ENCODE peak calls at places on chromosome 6, in eight cellular contexts. One of them, this sample, is unnamed.

GRCh38 chr6:44286285-44286565 is 16.0 kb downstream of the TMEM151B start:
- DNase-seq in cardiac muscle cell: no peak
- DNase-seq in lung: no peak
- DNase-seq in upper lobe of right lung: no peak
- DNase-seq in WERI-Rb-1: no peak
- DNase-seq in CD8-positive, alpha-beta T cell: no peak
- DNase-seq in hepatocyte: no peak
- DNase-seq in breast epithelium: no peak
- DNase-seq in this sample: no peak

GRCh38 chr6:41239467-41240159 is 11.5 kb downstream of the TREML4 start:
- DNase-seq in WERI-Rb-1: no peak
- DNase-seq in lung: no peak
- DNase-seq in cardiac muscle cell: no peak
- DNase-seq in breast epithelium: no peak
- DNase-seq in upper lobe of right lung: no peak
- DNase-seq in CD8-positive, alpha-beta T cell: no peak
- DNase-seq in hepatocyte: no peak
- DNase-seq in this sample: no peak

GRCh38 chr6:136550330-136551071 is at the start of gene MAP7:
- DNase-seq in WERI-Rb-1: peak; percentile 82
- DNase-seq in breast epithelium: peak; percentile 87
- DNase-seq in upper lobe of right lung: peak; percentile 96
- DNase-seq in cardiac muscle cell: peak; percentile 21
- DNase-seq in CD8-positive, alpha-beta T cell: peak; percentile 32
- DNase-seq in hepatocyte: peak; percentile 96
- DNase-seq in lung: peak; percentile 86
- DNase-seq in this sample: no peak

GRCh38 chr6:25419879-25420278 is 140.7 kb downstream of the CARMIL1 start:
- DNase-seq in WERI-Rb-1: no peak
- DNase-seq in lung: no peak
- DNase-seq in cardiac muscle cell: no peak
- DNase-seq in hepatocyte: no peak
- DNase-seq in upper lobe of right lung: no peak
- DNase-seq in breast epithelium: no peak
- DNase-seq in CD8-positive, alpha-beta T cell: no peak
- DNase-seq in this sample: no peak

GRCh38 chr6:99993146-99993532 is 884 bp downstream of the MCHR2 start:
- DNase-seq in upper lobe of right lung: no peak
- DNase-seq in CD8-positive, alpha-beta T cell: no peak
- DNase-seq in breast epithelium: no peak
- DNase-seq in cardiac muscle cell: no peak
- DNase-seq in hepatocyte: no peak
- DNase-seq in lung: no peak
- DNase-seq in WERI-Rb-1: no peak
- DNase-seq in this sample: no peak

GRCh38 chr6:11975353-11975977 is 36.6 kb upstream of the HIVEP1 start:
- DNase-seq in breast epithelium: no peak
- DNase-seq in upper lobe of right lung: no peak
- DNase-seq in hepatocyte: no peak
- DNase-seq in cardiac muscle cell: no peak
- DNase-seq in lung: no peak
- DNase-seq in CD8-positive, alpha-beta T cell: no peak
- DNase-seq in WERI-Rb-1: no peak
- DNase-seq in this sample: no peak

GRCh38 chr6:116779569-116780164 is 14.1 kb upstream of the FAM162B start:
- DNase-seq in upper lobe of right lung: no peak
- DNase-seq in CD8-positive, alpha-beta T cell: no peak
- DNase-seq in WERI-Rb-1: no peak
- DNase-seq in lung: no peak
- DNase-seq in cardiac muscle cell: peak; percentile 58
- DNase-seq in breast epithelium: no peak
- DNase-seq in hepatocyte: peak; percentile 70
- DNase-seq in this sample: no peak

GRCh38 chr6:25027221-25027916 is 91.6 kb upstream of the RIPOR2 start:
- DNase-seq in breast epithelium: no peak
- DNase-seq in lung: peak; percentile 50
- DNase-seq in cardiac muscle cell: no peak
- DNase-seq in hepatocyte: no peak
- DNase-seq in upper lobe of right lung: peak; percentile 75
- DNase-seq in CD8-positive, alpha-beta T cell: peak; percentile 43
- DNase-seq in WERI-Rb-1: no peak
- DNase-seq in this sample: no peak

GRCh38 chr6:3135668-3136297 is 17.3 kb downstream of the BPHL start:
- DNase-seq in CD8-positive, alpha-beta T cell: no peak
- DNase-seq in cardiac muscle cell: no peak
- DNase-seq in hepatocyte: peak; percentile 48
- DNase-seq in WERI-Rb-1: no peak
- DNase-seq in breast epithelium: no peak
- DNase-seq in lung: no peak
- DNase-seq in upper lobe of right lung: no peak
- DNase-seq in this sample: no peak

GRCh38 chr6:91911945-91912344 is 1325.1 kb upstream of the MAP3K7 start:
- DNase-seq in breast epithelium: no peak
- DNase-seq in hepatocyte: no peak
- DNase-seq in cardiac muscle cell: no peak
- DNase-seq in upper lobe of right lung: no peak
- DNase-seq in WERI-Rb-1: no peak
- DNase-seq in lung: no peak
- DNase-seq in CD8-positive, alpha-beta T cell: no peak
- DNase-seq in this sample: no peak

GRCh38 chr6:73451166-73452106 is 661 bp downstream of the CGAS start:
- DNase-seq in breast epithelium: no peak
- DNase-seq in lung: peak; percentile 31
- DNase-seq in upper lobe of right lung: peak; percentile 75
- DNase-seq in cardiac muscle cell: peak; percentile 59
- DNase-seq in WERI-Rb-1: no peak
- DNase-seq in hepatocyte: peak; percentile 17
- DNase-seq in CD8-positive, alpha-beta T cell: no peak
- DNase-seq in this sample: no peak

GRCh38 chr6:138953451-138953850 is 34.6 kb downstream of the REPS1 start:
- DNase-seq in WERI-Rb-1: no peak
- DNase-seq in cardiac muscle cell: peak; percentile 27
- DNase-seq in upper lobe of right lung: no peak
- DNase-seq in CD8-positive, alpha-beta T cell: no peak
- DNase-seq in lung: no peak
- DNase-seq in hepatocyte: no peak
- DNase-seq in breast epithelium: no peak
- DNase-seq in this sample: no peak

GRCh38 chr6:15247750-15248450 is 2.0 kb downstream of the JARID2 start:
- DNase-seq in upper lobe of right lung: peak; percentile 86
- DNase-seq in breast epithelium: peak; percentile 58
- DNase-seq in CD8-positive, alpha-beta T cell: peak; percentile 25
- DNase-seq in lung: peak; percentile 68
- DNase-seq in hepatocyte: peak; percentile 82
- DNase-seq in cardiac muscle cell: peak; percentile 70
- DNase-seq in WERI-Rb-1: peak; percentile 63
- DNase-seq in this sample: no peak

GRCh38 chr6:98957440-98957839 is 9.7 kb upstream of the FBXL4 start:
- DNase-seq in WERI-Rb-1: no peak
- DNase-seq in breast epithelium: no peak
- DNase-seq in upper lobe of right lung: no peak
- DNase-seq in cardiac muscle cell: peak; percentile 58
- DNase-seq in CD8-positive, alpha-beta T cell: no peak
- DNase-seq in lung: no peak
- DNase-seq in hepatocyte: peak; percentile 30
- DNase-seq in this sample: no peak

GRCh38 chr6:146881228-146882181 is 282.7 kb downstream of the ADGB start:
- DNase-seq in breast epithelium: no peak
- DNase-seq in hepatocyte: no peak
- DNase-seq in WERI-Rb-1: no peak
- DNase-seq in cardiac muscle cell: no peak
- DNase-seq in CD8-positive, alpha-beta T cell: no peak
- DNase-seq in lung: no peak
- DNase-seq in upper lobe of right lung: no peak
- DNase-seq in this sample: no peak

GRCh38 chr6:74967821-74968220 is 238.0 kb downstream of the COL12A1 start:
- DNase-seq in cardiac muscle cell: peak; percentile 13
- DNase-seq in breast epithelium: no peak
- DNase-seq in upper lobe of right lung: no peak
- DNase-seq in WERI-Rb-1: no peak
- DNase-seq in CD8-positive, alpha-beta T cell: no peak
- DNase-seq in lung: no peak
- DNase-seq in hepatocyte: no peak
- DNase-seq in this sample: no peak

GRCh38 chr6:74966712-74967111 is 239.1 kb downstream of the COL12A1 start:
- DNase-seq in breast epithelium: no peak
- DNase-seq in CD8-positive, alpha-beta T cell: no peak
- DNase-seq in cardiac muscle cell: no peak
- DNase-seq in hepatocyte: no peak
- DNase-seq in lung: no peak
- DNase-seq in upper lobe of right lung: no peak
- DNase-seq in WERI-Rb-1: no peak
- DNase-seq in this sample: no peak

GRCh38 chr6:74969591-74970267 is 236.1 kb downstream of the COL12A1 start:
- DNase-seq in CD8-positive, alpha-beta T cell: no peak
- DNase-seq in lung: no peak
- DNase-seq in upper lobe of right lung: no peak
- DNase-seq in cardiac muscle cell: no peak
- DNase-seq in WERI-Rb-1: no peak
- DNase-seq in breast epithelium: no peak
- DNase-seq in hepatocyte: no peak
- DNase-seq in this sample: no peak

GRCh38 chr6:74964871-74965441 is 240.9 kb downstream of the COL12A1 start:
- DNase-seq in hepatocyte: no peak
- DNase-seq in lung: no peak
- DNase-seq in cardiac muscle cell: peak; percentile 12
- DNase-seq in WERI-Rb-1: no peak
- DNase-seq in breast epithelium: no peak
- DNase-seq in CD8-positive, alpha-beta T cell: no peak
- DNase-seq in upper lobe of right lung: no peak
- DNase-seq in this sample: no peak
- TF ChIP-seq CTCF in hepatocyte: no peak
- TF ChIP-seq CTCF in lung: no peak
- TF ChIP-seq CTCF in cardiac muscle cell: no peak
- TF ChIP-seq CTCF in WERI-Rb-1: no peak
- TF ChIP-seq CTCF in breast epithelium: no peak
- TF ChIP-seq CTCF in CD8-positive, alpha-beta T cell: no peak
- TF ChIP-seq CTCF in upper lobe of right lung: no peak
- TF ChIP-seq CTCF in this sample: no peak

GRCh38 chr6:327538-328183 is 35.4 kb downstream of the DUSP22 start:
- DNase-seq in WERI-Rb-1: no peak
- DNase-seq in lung: no peak
- DNase-seq in CD8-positive, alpha-beta T cell: no peak
- DNase-seq in upper lobe of right lung: peak; percentile 69
- DNase-seq in cardiac muscle cell: peak; percentile 69
- DNase-seq in breast epithelium: no peak
- DNase-seq in hepatocyte: no peak
- DNase-seq in this sample: no peak
- H3K9me3 ChIP-seq in WERI-Rb-1: no peaks in the 10 kb centered on the region
- H3K9me3 ChIP-seq in lung: peaks cover 1% of the 10 kb centered on the region
- H3K9me3 ChIP-seq in CD8-positive, alpha-beta T cell: no peaks in the 10 kb centered on the region
- H3K9me3 ChIP-seq in upper lobe of right lung: no peaks in the 10 kb centered on the region
- H3K9me3 ChIP-seq in cardiac muscle cell: peaks cover 3% of the 10 kb centered on the region
- H3K9me3 ChIP-seq in breast epithelium: no peaks in the 10 kb centered on the region
- H3K9me3 ChIP-seq in hepatocyte: no peaks in the 10 kb centered on the region
- H3K9me3 ChIP-seq in this sample: no peaks in the 10 kb centered on the region

GRCh38 chr6:134230940-134231339 is 87.0 kb downstream of the SGK1 start:
- DNase-seq in breast epithelium: no peak
- DNase-seq in upper lobe of right lung: no peak
- DNase-seq in WERI-Rb-1: no peak
- DNase-seq in lung: no peak
- DNase-seq in hepatocyte: no peak
- DNase-seq in cardiac muscle cell: no peak
- DNase-seq in CD8-positive, alpha-beta T cell: no peak
- DNase-seq in this sample: no peak

GRCh38 chr6:134235937-134236751 is 81.8 kb downstream of the SGK1 start:
- DNase-seq in hepatocyte: no peak
- DNase-seq in cardiac muscle cell: peak; percentile 45
- DNase-seq in WERI-Rb-1: no peak
- DNase-seq in upper lobe of right lung: no peak
- DNase-seq in lung: no peak
- DNase-seq in breast epithelium: no peak
- DNase-seq in CD8-positive, alpha-beta T cell: no peak
- DNase-seq in this sample: no peak

GRCh38 chr6:134230087-134230717 is 87.7 kb downstream of the SGK1 start:
- DNase-seq in breast epithelium: no peak
- DNase-seq in WERI-Rb-1: peak; percentile 86
- DNase-seq in upper lobe of right lung: no peak
- DNase-seq in cardiac muscle cell: no peak
- DNase-seq in lung: peak; percentile 36
- DNase-seq in CD8-positive, alpha-beta T cell: no peak
- DNase-seq in hepatocyte: no peak
- DNase-seq in this sample: no peak

GRCh38 chr6:134229520-134229919 is 88.4 kb downstream of the SGK1 start:
- DNase-seq in cardiac muscle cell: no peak
- DNase-seq in WERI-Rb-1: no peak
- DNase-seq in breast epithelium: no peak
- DNase-seq in upper lobe of right lung: no peak
- DNase-seq in lung: no peak
- DNase-seq in hepatocyte: no peak
- DNase-seq in CD8-positive, alpha-beta T cell: no peak
- DNase-seq in this sample: no peak

DNA sequence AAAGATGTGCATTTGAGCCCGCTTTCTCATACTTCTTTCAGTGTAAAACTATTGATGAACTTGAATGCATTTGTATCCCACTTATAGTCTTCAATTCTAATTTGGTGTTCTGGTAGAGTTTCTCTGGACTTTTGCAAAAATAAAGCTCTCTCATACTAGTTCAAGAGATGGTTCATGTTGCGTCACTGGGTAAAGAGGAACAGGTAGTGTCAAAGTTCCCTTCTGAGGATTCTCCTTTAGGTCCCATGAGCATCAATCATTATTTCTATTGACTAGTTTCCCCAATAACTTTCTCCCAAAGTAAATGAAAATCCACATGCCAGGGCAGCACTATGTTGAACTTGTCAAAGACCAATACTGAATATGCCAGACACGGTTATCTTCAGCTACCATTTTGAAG is 84.7 kb downstream of the SGK1 start:
- DNase-seq in upper lobe of right lung: no peak
- DNase-seq in lung: no peak
- DNase-seq in WERI-Rb-1: no peak
- DNase-seq in CD8-positive, alpha-beta T cell: no peak
- DNase-seq in hepatocyte: no peak
- DNase-seq in breast epithelium: no peak
- DNase-seq in cardiac muscle cell: no peak
- DNase-seq in this sample: no peak
- H3K27ac ChIP-seq in upper lobe of right lung: no peak overlapping the region
- H3K27ac ChIP-seq in lung: no peak overlapping the region
- H3K27ac ChIP-seq in WERI-Rb-1: no peak overlapping the region
- H3K27ac ChIP-seq in CD8-positive, alpha-beta T cell: no peak overlapping the region
- H3K27ac ChIP-seq in hepatocyte: no peak overlapping the region
- H3K27ac ChIP-seq in breast epithelium: no peak overlapping the region
- H3K27ac ChIP-seq in cardiac muscle cell: no peak overlapping the region
- H3K27ac ChIP-seq in this sample: peak overlapping the region; percentile 15

GRCh38 chr6:112016335-112016734 is 37.6 kb upstream of the CCN6 start:
- DNase-seq in cardiac muscle cell: peak; percentile 63
- DNase-seq in lung: no peak
- DNase-seq in hepatocyte: no peak
- DNase-seq in breast epithelium: no peak
- DNase-seq in upper lobe of right lung: no peak
- DNase-seq in CD8-positive, alpha-beta T cell: no peak
- DNase-seq in WERI-Rb-1: no peak
- DNase-seq in this sample: no peak
- TF ChIP-seq CTCF in cardiac muscle cell: no peak
- TF ChIP-seq CTCF in lung: no peak
- TF ChIP-seq CTCF in hepatocyte: no peak
- TF ChIP-seq CTCF in breast epithelium: no peak
- TF ChIP-seq CTCF in upper lobe of right lung: no peak
- TF ChIP-seq CTCF in CD8-positive, alpha-beta T cell: no peak
- TF ChIP-seq CTCF in WERI-Rb-1: no peak
- TF ChIP-seq CTCF in this sample: no peak